ENCODE peak calls at places on chromosome 4, in ten cellular contexts. X is neural progenitor cell, R is spleen, P is H1, K is astrocyte, S is AG04450, Q is small intestine, F is SJSA1, U is A549, M is vagina. D is an unnamed sample.

GRCh38 chr4:136277741-136278140 is 1254.6 kb downstream of the PCDH18 start:
- DNase-seq in X (no peak), R (no peak), P (no peak), K (peak), S (no peak), Q (no peak), F (no peak), U (no peak), M (no peak), D (no peak)

GRCh38 chr4:48483777-48484493 is 792 bp downstream of the SLC10A4 start:
- DNase-seq in X (peak), R (peak), P (no peak), K (no peak), S (no peak), Q (no peak), F (no peak), U (peak), M (no peak), D (no peak)

GRCh38 chr4:182320092-182320491 is 76.9 kb downstream of the TENM3 start:
- DNase-seq in X (no peak), R (no peak), P (no peak), K (no peak), S (no peak), Q (no peak), F (no peak), U (no peak), M (no peak), D (no peak)

GRCh38 chr4:121555315-121556107 is 141.3 kb downstream of the ANXA5 start:
- DNase-seq in X (no peak), R (no peak), P (no peak), K (no peak), S (no peak), Q (no peak), F (no peak), U (no peak), M (no peak), D (no peak)

GRCh38 chr4:110088670-110089069 is 109.7 kb downstream of the ELOVL6 start:
- DNase-seq in X (no peak), R (no peak), P (no peak), K (peak), S (peak), Q (no peak), F (no peak), U (peak), M (no peak), D (no peak)

GRCh38 chr4:145937021-145937861 is 1.4 kb downstream of the ZNF827 start:
- DNase-seq in X (peak), R (peak), P (no peak), K (peak), S (no peak), Q (peak), F (peak), U (peak), M (no peak), D (peak)

GRCh38 chr4:7649741-7650531 is 215.2 kb upstream of the PSAPL1 start:
- DNase-seq in X (no peak), R (peak), P (no peak), K (peak), S (peak), Q (peak), F (peak), U (no peak), M (no peak), D (no peak)

GRCh38 chr4:156583265-156583664 is 388.3 kb downstream of the PDGFC start:
- DNase-seq in X (no peak), R (no peak), P (no peak), K (no peak), S (no peak), Q (no peak), F (no peak), U (no peak), M (no peak), D (no peak)

GRCh38 chr4:138668309-138668708 is 347.3 kb upstream of the NOCT start:
- DNase-seq in X (no peak), R (no peak), P (no peak), K (no peak), S (no peak), Q (no peak), F (no peak), U (no peak), M (no peak), D (no peak)

GRCh38 chr4:97828646-97829045 is 314.6 kb downstream of the STPG2 start:
- DNase-seq in X (peak), R (no peak), P (no peak), K (no peak), S (no peak), Q (no peak), F (no peak), U (no peak), M (no peak), D (no peak)

GRCh38 chr4:52611030-52611555 is 48.0 kb downstream of the USP46 start:
- DNase-seq in X (no peak), R (no peak), P (no peak), K (no peak), S (no peak), Q (no peak), F (no peak), U (no peak), M (no peak), D (no peak)

GRCh38 chr4:150176559-150176958 is 98.3 kb downstream of the DCLK2 start:
- DNase-seq in X (no peak), R (no peak), P (no peak), K (peak), S (peak), Q (no peak), F (no peak), U (no peak), M (no peak), D (no peak)

GRCh38 chr4:150178161-150178560 is 99.9 kb downstream of the DCLK2 start:
- DNase-seq in X (no peak), R (no peak), P (no peak), K (peak), S (peak), Q (no peak), F (no peak), U (no peak), M (no peak), D (no peak)

GRCh38 chr4:150173420-150173819 is 95.2 kb downstream of the DCLK2 start:
- DNase-seq in X (no peak), R (no peak), P (no peak), K (peak), S (no peak), Q (no peak), F (no peak), U (no peak), M (no peak), D (no peak)

GRCh38 chr4:150173854-150174398 is 95.7 kb downstream of the DCLK2 start:
- DNase-seq in X (no peak), R (no peak), P (no peak), K (peak), S (no peak), Q (no peak), F (no peak), U (no peak), M (no peak), D (no peak)
- H3K27ac ChIP-seq in X (no peak), R (peak), P (no peak), K (peak), S (no peak), Q (no peak), F (no peak), U (no peak), M (no peak), D (no peak)

GRCh38 chr4:101356928-101357327 is 9.6 kb upstream of the PPP3CA start:
- DNase-seq in X (no peak), R (no peak), P (no peak), K (peak), S (peak), Q (peak), F (peak), U (peak), M (no peak), D (no peak)
- H3K4me3 ChIP-seq in X (no peak), R (no peak), P (no peak), K (no peak), S (no peak), Q (no peak), F (no peak), U (peak), M (no peak), D (no peak)

GRCh38 chr4:147567276-147567675 is 49.9 kb upstream of the TMEM184C start:
- DNase-seq in X (no peak), R (no peak), P (no peak), K (no peak), S (no peak), Q (no peak), F (no peak), U (no peak), M (no peak), D (no peak)

GRCh38 chr4:147566762-147567161 is 50.4 kb upstream of the TMEM184C start:
- DNase-seq in X (no peak), R (no peak), P (no peak), K (no peak), S (no peak), Q (no peak), F (no peak), U (no peak), M (no peak), D (no peak)

GRCh38 chr4:147570616-147571015 is 46.6 kb upstream of the TMEM184C start:
- DNase-seq in X (no peak), R (no peak), P (no peak), K (peak), S (no peak), Q (no peak), F (no peak), U (no peak), M (no peak), D (no peak)

GRCh38 chr4:147576084-147576483 is 41.1 kb upstream of the TMEM184C start:
- DNase-seq in X (no peak), R (no peak), P (no peak), K (no peak), S (no peak), Q (no peak), F (no peak), U (no peak), M (no peak), D (no peak)

DNA sequence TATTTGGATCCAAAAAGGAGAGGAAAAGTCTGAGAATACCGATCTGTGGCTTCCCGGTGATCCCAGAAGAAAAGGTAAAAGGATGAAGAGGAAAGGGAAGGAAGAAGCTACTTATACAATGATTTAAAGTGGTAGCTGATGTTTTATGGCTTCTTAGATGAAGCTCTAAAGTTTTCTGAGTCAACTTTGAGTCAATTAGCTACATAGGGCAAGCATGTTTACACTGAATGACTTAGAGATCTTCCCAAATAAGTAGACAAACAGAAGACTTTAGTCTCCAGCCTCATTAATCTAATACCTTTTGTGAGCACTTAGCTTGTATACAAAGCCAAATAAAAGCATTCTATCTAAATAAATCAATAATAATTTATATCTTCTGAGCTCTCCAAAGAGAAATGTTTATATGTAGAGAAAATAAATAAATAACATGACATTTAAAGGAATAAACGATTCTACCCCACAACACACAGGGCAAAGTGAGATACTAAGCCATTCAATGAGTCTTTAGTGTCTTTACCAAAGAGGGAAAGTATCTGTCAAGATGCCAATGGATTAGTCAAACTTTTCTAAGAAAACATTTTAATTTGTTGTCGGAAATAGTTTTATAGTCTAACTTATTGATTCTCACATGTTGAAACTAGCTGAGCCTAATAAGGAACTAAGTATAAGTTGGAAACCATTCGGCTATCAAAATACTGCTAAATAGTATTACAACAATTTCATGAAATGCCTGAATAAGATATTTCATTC is 46.0 kb upstream of the TMEM184C start:
- DNase-seq in X (no peak), R (no peak), P (no peak), K (no peak), S (no peak), Q (no peak), F (no peak), U (no peak), M (no peak), D (no peak)
- H3K27ac ChIP-seq in X (no peak), R (no peak), P (no peak), K (no peak), S (no peak), Q (no peak), F (no peak), U (no peak), M (peak), D (peak)

GRCh38 chr4:46922205-46922604 is 13.2 kb upstream of the COX7B2 start:
- DNase-seq in X (no peak), R (no peak), P (no peak), K (peak), S (no peak), Q (no peak), F (no peak), U (no peak), M (no peak), D (no peak)

GRCh38 chr4:46927201-46927600 is 18.2 kb upstream of the COX7B2 start:
- DNase-seq in X (no peak), R (no peak), P (no peak), K (peak), S (no peak), Q (no peak), F (no peak), U (no peak), M (no peak), D (no peak)

GRCh38 chr4:46924789-46925188 is 15.7 kb upstream of the COX7B2 start:
- DNase-seq in X (no peak), R (no peak), P (no peak), K (no peak), S (no peak), Q (no peak), F (no peak), U (no peak), M (no peak), D (no peak)
- H3K4me3 ChIP-seq in X (no peak), R (no peak), P (no peak), K (no peak), S (no peak), Q (no peak), F (no peak), U (no peak), M (no peak), D (no peak)

GRCh38 chr4:123505077-123505456 is 108.5 kb downstream of the SPRY1 start:
- DNase-seq in X (peak), R (no peak), P (no peak), K (peak), S (no peak), Q (peak), F (no peak), U (peak), M (no peak), D (no peak)
- H3K27ac ChIP-seq in X (no peak), R (peak), P (no peak), K (peak), S (no peak), Q (no peak), F (no peak), U (peak), M (peak), D (peak)

DNA sequence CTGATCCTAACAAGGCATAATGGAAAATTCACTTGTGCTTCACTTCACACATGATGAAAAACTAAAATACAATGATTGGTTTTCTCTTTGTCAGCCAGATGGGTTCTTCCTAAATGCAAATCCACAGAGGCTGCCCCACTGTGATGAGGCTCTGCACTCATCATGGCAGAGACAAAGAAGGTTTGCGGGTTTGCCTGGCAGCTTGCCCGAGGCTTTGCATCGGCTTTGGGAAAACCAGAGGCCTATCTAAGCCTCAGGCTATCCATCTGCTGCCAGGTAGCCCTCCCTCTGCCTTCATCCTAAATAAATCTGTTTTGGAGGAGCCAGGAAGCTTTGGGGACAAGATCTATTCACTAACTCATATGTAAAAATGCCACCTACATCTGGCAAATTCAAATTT is 244.2 kb downstream of the PACRGL start:
- DNase-seq in X (no peak), R (no peak), P (no peak), K (no peak), S (no peak), Q (no peak), F (no peak), U (no peak), M (no peak), D (no peak)
- H3K4me3 ChIP-seq in X (no peak), R (no peak), P (no peak), K (no peak), S (no peak), Q (no peak), F (no peak), U (no peak), M (no peak), D (no peak)

GRCh38 chr4:15402146-15402545 is 25.7 kb upstream of the C1QTNF7 start:
- DNase-seq in X (no peak), R (no peak), P (no peak), K (peak), S (peak), Q (no peak), F (no peak), U (no peak), M (no peak), D (no peak)
- H3K27ac ChIP-seq in X (no peak), R (peak), P (no peak), K (peak), S (peak), Q (no peak), F (peak), U (no peak), M (peak), D (peak)

GRCh38 chr4:82382756-82383155 is 9.0 kb upstream of the HNRNPD start:
- DNase-seq in X (no peak), R (no peak), P (no peak), K (no peak), S (no peak), Q (no peak), F (no peak), U (no peak), M (no peak), D (no peak)

GRCh38 chr4:82381661-82382284 is 8.0 kb upstream of the HNRNPD start:
- DNase-seq in X (no peak), R (no peak), P (no peak), K (no peak), S (no peak), Q (no peak), F (no peak), U (no peak), M (no peak), D (no peak)

GRCh38 chr4:82381235-82381634 is 7.4 kb upstream of the HNRNPD start:
- DNase-seq in X (no peak), R (no peak), P (no peak), K (no peak), S (no peak), Q (no peak), F (no peak), U (peak), M (no peak), D (no peak)

GRCh38 chr4:82380831-82381230 is 7.0 kb upstream of the HNRNPD start:
- DNase-seq in X (no peak), R (no peak), P (no peak), K (no peak), S (no peak), Q (no peak), F (no peak), U (no peak), M (no peak), D (no peak)

DNA sequence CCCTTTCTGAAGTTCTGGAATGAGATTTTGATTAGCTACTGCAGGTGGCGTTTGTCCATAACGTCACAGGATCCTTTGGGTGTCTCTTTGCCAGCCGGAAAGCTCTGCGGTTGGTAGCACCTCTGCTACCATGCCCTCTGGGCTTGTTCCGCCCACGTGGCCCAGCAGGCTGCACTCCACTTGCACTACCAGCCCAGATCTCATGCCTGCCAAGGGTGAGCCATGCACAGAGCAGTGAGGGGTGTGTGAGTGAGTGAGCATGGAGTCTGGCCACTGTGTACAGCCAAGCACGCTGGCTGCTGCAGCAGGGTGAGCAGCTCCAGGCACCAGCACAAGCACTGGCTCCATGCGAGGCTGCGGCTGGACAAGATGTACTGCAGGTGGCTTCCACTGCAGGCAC is 6.6 kb upstream of the HNRNPD start:
- DNase-seq in X (no peak), R (no peak), P (no peak), K (no peak), S (no peak), Q (no peak), F (no peak), U (no peak), M (no peak), D (no peak)
- H3K4me3 ChIP-seq in X (no peak), R (no peak), P (no peak), K (no peak), S (no peak), Q (no peak), F (no peak), U (no peak), M (no peak), D (no peak)

GRCh38 chr4:173212379-173212778 is 43.8 kb downstream of the GALNT7 start:
- DNase-seq in X (no peak), R (no peak), P (no peak), K (no peak), S (no peak), Q (no peak), F (no peak), U (no peak), M (no peak), D (no peak)
- H3K27ac ChIP-seq in X (no peak), R (no peak), P (no peak), K (no peak), S (no peak), Q (no peak), F (no peak), U (no peak), M (no peak), D (no peak)

D was measured in tibial artery.